ENCODE peak calls at places on chromosomes 16 and 17, in four cellular contexts. A, L, O and Z are unnamed samples.

GRCh38 chr16:8173111-8173644 is 417.1 kb downstream of the TMEM114 start:
- DNase-seq in L (no peak), A (peak; percentile 52), O (peak; percentile 57), Z (peak; percentile 92)

GRCh38 chr17:74599023-74599399 is 6.9 kb upstream of the CD300LD start:
- DNase-seq in A (no peak), L (no peak), O (no peak), Z (no peak)

GRCh38 chr17:2056221-2057129 is 1.6 kb downstream of the HIC1 start:
- DNase-seq in L (peak; percentile 50), O (no peak), A (no peak), Z (peak; percentile 88)

GRCh38 chr17:17102176-17102575 is 59.9 kb downstream of the MPRIP start:
- DNase-seq in A (no peak), O (no peak), L (no peak), Z (no peak)

GRCh38 chr16:2827831-2828520 is 2.1 kb upstream of the ZG16B start:
- DNase-seq in O (no peak), A (no peak), L (no peak), Z (peak; percentile 75)

GRCh38 chr16:69727916-69728270 is 1.5 kb upstream of the NQO1 start:
- DNase-seq in L (no peak), A (peak; percentile 45), O (peak; percentile 58), Z (no peak)

GRCh38 chr17:82304826-82305726 is 12.3 kb downstream of the CD7 start:
- DNase-seq in L (no peak), A (no peak), O (no peak), Z (no peak)

GRCh38 chr17:45114117-45114932 is 18.0 kb downstream of the PLCD3 start:
- DNase-seq in O (no peak), A (no peak), L (no peak), Z (peak; percentile 54)

GRCh38 chr16:84881702-84882521 is 62.1 kb downstream of the CRISPLD2 start:
- DNase-seq in L (peak; percentile 73), O (no peak), A (no peak), Z (no peak)

GRCh38 chr17:17395885-17396284 is 80.9 kb upstream of the MED9 start:
- DNase-seq in L (no peak), A (no peak), O (no peak), Z (no peak)

GRCh38 chr16:21038197-21038596 is 112.4 kb downstream of the DNAH3 start:
- DNase-seq in O (no peak), A (no peak), L (no peak), Z (no peak)

GRCh38 chr16:88561485-88562369 is 8.5 kb upstream of the ZC3H18 start:
- DNase-seq in L (peak; percentile 45), A (peak; percentile 34), O (peak; percentile 48), Z (peak; percentile 74)

GRCh38 chr17:50943575-50943933 is 77.4 kb upstream of the TOB1 start:
- DNase-seq in O (peak; percentile 28), A (no peak), L (peak; percentile 16), Z (peak; percentile 47)

GRCh38 chr17:1779571-1780074 is 17.8 kb downstream of the SERPINF1 start:
- DNase-seq in A (peak; percentile 58), O (no peak), L (peak; percentile 91), Z (no peak)

GRCh38 chr17:48123111-48123510 is 15.5 kb downstream of the SNX11 start:
- DNase-seq in O (no peak), A (no peak), L (no peak), Z (peak; percentile 74)

GRCh38 chr16:986925-987581 is 5.5 kb downstream of the SOX8 start:
- DNase-seq in L (no peak), A (no peak), O (no peak), Z (no peak)

GRCh38 chr17:75238684-75239191 is 22.7 kb downstream of the GGA3 start:
- DNase-seq in A (peak; percentile 46), L (peak; percentile 58), O (peak; percentile 33), Z (peak; percentile 92)

GRCh38 chr17:64773836-64774761 is 112.0 kb upstream of the SMURF2 start:
- DNase-seq in A (no peak), L (no peak), O (no peak), Z (peak; percentile 99)

GRCh38 chr16:13561276-13561675 is 358.7 kb upstream of the ERCC4 start:
- DNase-seq in O (no peak), L (no peak), A (no peak), Z (no peak)

GRCh38 chr17:4249452-4250029 is 14.2 kb downstream of the ANKFY1 start:
- DNase-seq in O (no peak), A (no peak), L (no peak), Z (peak; percentile 60)

GRCh38 chr17:21218101-21218500 is 4.1 kb upstream of the TMEM11 start:
- DNase-seq in O (no peak), L (no peak), A (no peak), Z (peak; percentile 87)

GRCh38 chr17:49861150-49861884 is 13.4 kb upstream of the TAC4 start:
- DNase-seq in O (peak; percentile 38), A (no peak), L (no peak), Z (peak; percentile 89)

GRCh38 chr16:89564476-89565255 is 4.2 kb downstream of the RPL13 start:
- DNase-seq in A (no peak), O (no peak), L (no peak), Z (peak; percentile 80)

GRCh38 chr16:81836279-81837054 is 57.4 kb downstream of the PLCG2 start:
- DNase-seq in O (no peak), A (no peak), L (no peak), Z (no peak)

GRCh38 chr17:16980813-16981731 is 9.2 kb upstream of the TNFRSF13B start:
- DNase-seq in L (no peak), O (no peak), A (no peak), Z (peak; percentile 59)

GRCh38 chr17:29251969-29252866 is 5.6 kb downstream of the CRYBA1 start:
- DNase-seq in O (no peak), L (no peak), A (no peak), Z (no peak)

GRCh38 chr16:68235882-68236803 is at the start of gene ESRP2:
- DNase-seq in L (no peak), O (no peak), A (no peak), Z (peak; percentile 93)

GRCh38 chr17:7228920-7229319 is 5.4 kb downstream of the DVL2 start:
- DNase-seq in L (no peak), A (no peak), O (no peak), Z (no peak)

GRCh38 chr16:89338863-89339262 is 121.4 kb downstream of the ZNF778 start:
- DNase-seq in A (no peak), L (no peak), O (no peak), Z (no peak)

GRCh38 chr16:82943371-82943770 is 316.6 kb downstream of the CDH13 start:
- DNase-seq in L (no peak), A (no peak), O (no peak), Z (no peak)

GRCh38 chr16:88452485-88453216 is 429 bp upstream of the ZFPM1 start:
- DNase-seq in L (peak; percentile 95), A (peak; percentile 99), O (peak; percentile 99), Z (peak; percentile 99)

GRCh38 chr17:9977175-9977574 is 72.1 kb upstream of the RCVRN start:
- DNase-seq in L (no peak), A (no peak), O (no peak), Z (no peak)

GRCh38 chr17:9976283-9977009 is 71.4 kb upstream of the RCVRN start:
- DNase-seq in L (no peak), O (no peak), A (no peak), Z (peak; percentile 44)

GRCh38 chr17:9971991-9972390 is 66.9 kb upstream of the RCVRN start:
- DNase-seq in A (peak; percentile 74), O (no peak), L (peak; percentile 49), Z (peak; percentile 67)

GRCh38 chr17:9973689-9974459 is 68.8 kb upstream of the RCVRN start:
- DNase-seq in O (no peak), L (no peak), A (no peak), Z (peak; percentile 51)

GRCh38 chr17:9974460-9975381 is 69.7 kb upstream of the RCVRN start:
- DNase-seq in O (no peak), L (no peak), A (no peak), Z (peak; percentile 45)
- H3K4me1 ChIP-seq in O (no peaks in the 10 kb centered on the region), L (no peaks in the 10 kb centered on the region), A (peaks cover 24% of the 10 kb centered on the region), Z (no peaks in the 10 kb centered on the region)

GRCh38 chr17:61456688-61457225 is 4.5 kb downstream of the TBX4 start:
- DNase-seq in O (no peak), L (no peak), A (no peak), Z (peak; percentile 78)

GRCh38 chr17:61455754-61456681 is 3.8 kb downstream of the TBX4 start:
- DNase-seq in A (no peak), L (no peak), O (no peak), Z (no peak)

GRCh38 chr17:61454095-61454931 is 2.1 kb downstream of the TBX4 start:
- DNase-seq in O (no peak), L (no peak), A (no peak), Z (peak; percentile 84)

GRCh38 chr17:61453563-61453962 is 1.3 kb downstream of the TBX4 start:
- DNase-seq in O (no peak), A (no peak), L (no peak), Z (no peak)

DNA sequence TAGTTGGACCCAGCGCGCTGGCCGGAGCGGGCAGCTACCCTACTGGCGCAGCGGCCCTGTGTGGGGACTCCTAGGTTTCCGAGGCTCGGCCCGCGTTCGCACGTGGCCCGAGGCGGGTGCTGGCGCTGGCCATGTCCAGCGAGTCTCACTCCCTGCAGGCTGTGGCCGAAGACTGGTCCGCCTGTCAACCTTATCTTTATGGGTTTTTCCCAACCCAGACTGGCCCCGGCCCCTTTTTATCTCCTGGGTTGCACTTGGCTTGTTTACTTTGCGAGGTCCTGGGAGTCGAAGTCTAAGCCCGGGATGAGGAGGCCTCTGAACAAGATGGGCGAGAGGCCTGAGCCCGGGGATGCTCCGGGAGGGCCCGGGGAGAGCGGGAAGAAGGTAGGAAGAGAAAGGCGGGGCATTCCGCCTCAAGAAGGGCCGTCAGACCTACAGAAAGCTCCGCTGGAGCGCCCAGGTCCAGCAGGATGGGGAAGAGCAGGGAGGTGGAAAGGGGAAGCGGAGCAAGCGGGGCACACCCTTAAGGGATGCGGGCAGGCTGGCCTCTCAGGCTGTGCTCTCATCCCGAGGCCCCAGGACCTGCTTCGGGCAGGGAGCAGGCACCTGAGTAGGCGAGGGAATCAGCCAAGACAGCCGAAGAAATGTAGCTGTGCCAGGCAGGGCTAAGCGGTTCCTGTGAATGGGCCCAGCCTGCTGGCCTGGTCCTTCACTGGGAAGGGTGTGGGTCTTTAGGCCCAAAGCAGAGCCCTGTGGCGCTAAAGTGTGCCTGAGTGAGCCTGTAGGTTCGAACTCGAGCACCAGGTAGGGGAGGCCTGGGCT is 2.9 kb downstream of the TBX4 start:
- DNase-seq in A (no peak), L (no peak), O (no peak), Z (peak; percentile 78)
- H3K27ac ChIP-seq in A (no peak overlapping the region), L (no peak overlapping the region), O (no peak overlapping the region), Z (no peak overlapping the region)

GRCh38 chr17:57584050-57584551 is 161.0 kb downstream of the CCDC182 start:
- DNase-seq in O (no peak), A (no peak), L (no peak), Z (peak; percentile 76)
- TF ChIP-seq CTCF in O (no peak), A (no peak), L (no peak), Z (peak; percentile 47)

GRCh38 chr17:77160877-77161530 is 20.2 kb downstream of the SEC14L1 start:
- DNase-seq in L (no peak), O (no peak), A (no peak), Z (no peak)
- H3K4me1 ChIP-seq in L (no peaks in the 10 kb centered on the region), O (peaks cover 65% of the 10 kb centered on the region), A (peaks cover 68% of the 10 kb centered on the region), Z (peaks cover 5% of the 10 kb centered on the region)